ENCODE peak calls at places on chromosome 10, in nine cellular contexts. One of them, this sample, is unnamed.
A peak's percentile ranks its signal among the peaks of the same experiment; 100 is the strongest.

GRCh38 chr10:75137533-75138438 is 26.3 kb downstream of the SAMD8 start:
- DNase-seq in AG08396: peak; percentile 50
- DNase-seq in NB4: peak; percentile 50
- DNase-seq in cardiac muscle cell: peak; percentile 7
- DNase-seq in fibroblast of the aortic adventitia: peak; percentile 67
- DNase-seq in activated T-cell treated with anti-CD3 and anti-CD28 coated beads for 48 hours: peak; percentile 15
- DNase-seq in NCI-H1694 treated with DMSO at 0.1 percent for 48 hours: no peak
- DNase-seq in occipital lobe: no peak
- DNase-seq in mucosa of descending colon: no peak
- DNase-seq in this sample: no peak

GRCh38 chr10:52316005-52316404 is 1.9 kb downstream of the DKK1 start:
- DNase-seq in cardiac muscle cell: no peak
- DNase-seq in activated T-cell treated with anti-CD3 and anti-CD28 coated beads for 48 hours: no peak
- DNase-seq in mucosa of descending colon: no peak
- DNase-seq in NCI-H1694 treated with DMSO at 0.1 percent for 48 hours: no peak
- DNase-seq in AG08396: no peak
- DNase-seq in occipital lobe: no peak
- DNase-seq in fibroblast of the aortic adventitia: peak; percentile 27
- DNase-seq in NB4: no peak
- DNase-seq in this sample: no peak

GRCh38 chr10:43209064-43209455 is 57.8 kb downstream of the RASGEF1A start:
- DNase-seq in activated T-cell treated with anti-CD3 and anti-CD28 coated beads for 48 hours: no peak
- DNase-seq in occipital lobe: no peak
- DNase-seq in NB4: no peak
- DNase-seq in AG08396: no peak
- DNase-seq in mucosa of descending colon: peak; percentile 6
- DNase-seq in fibroblast of the aortic adventitia: no peak
- DNase-seq in NCI-H1694 treated with DMSO at 0.1 percent for 48 hours: no peak
- DNase-seq in cardiac muscle cell: no peak
- DNase-seq in this sample: no peak

GRCh38 chr10:110522365-110522988 is 24.8 kb downstream of the DUSP5 start:
- DNase-seq in occipital lobe: no peak
- DNase-seq in NB4: no peak
- DNase-seq in fibroblast of the aortic adventitia: peak; percentile 37
- DNase-seq in NCI-H1694 treated with DMSO at 0.1 percent for 48 hours: no peak
- DNase-seq in activated T-cell treated with anti-CD3 and anti-CD28 coated beads for 48 hours: no peak
- DNase-seq in mucosa of descending colon: no peak
- DNase-seq in AG08396: no peak
- DNase-seq in cardiac muscle cell: no peak
- DNase-seq in this sample: no peak

GRCh38 chr10:72106154-72106849 is 18.0 kb upstream of the SPOCK2 start:
- DNase-seq in activated T-cell treated with anti-CD3 and anti-CD28 coated beads for 48 hours: no peak
- DNase-seq in mucosa of descending colon: no peak
- DNase-seq in AG08396: no peak
- DNase-seq in NCI-H1694 treated with DMSO at 0.1 percent for 48 hours: no peak
- DNase-seq in fibroblast of the aortic adventitia: no peak
- DNase-seq in cardiac muscle cell: no peak
- DNase-seq in occipital lobe: no peak
- DNase-seq in NB4: no peak
- DNase-seq in this sample: no peak

GRCh38 chr10:72466018-72466417 is 111.3 kb upstream of the DNAJB12 start:
- DNase-seq in AG08396: no peak
- DNase-seq in NCI-H1694 treated with DMSO at 0.1 percent for 48 hours: no peak
- DNase-seq in activated T-cell treated with anti-CD3 and anti-CD28 coated beads for 48 hours: no peak
- DNase-seq in NB4: no peak
- DNase-seq in fibroblast of the aortic adventitia: no peak
- DNase-seq in mucosa of descending colon: no peak
- DNase-seq in cardiac muscle cell: no peak
- DNase-seq in occipital lobe: no peak
- DNase-seq in this sample: no peak

GRCh38 chr10:35635576-35635975 is 6.5 kb downstream of the FZD8 start:
- DNase-seq in occipital lobe: peak; percentile 43
- DNase-seq in mucosa of descending colon: no peak
- DNase-seq in NCI-H1694 treated with DMSO at 0.1 percent for 48 hours: peak; percentile 80
- DNase-seq in AG08396: peak; percentile 67
- DNase-seq in NB4: peak; percentile 52
- DNase-seq in cardiac muscle cell: peak; percentile 81
- DNase-seq in activated T-cell treated with anti-CD3 and anti-CD28 coated beads for 48 hours: peak; percentile 6
- DNase-seq in fibroblast of the aortic adventitia: peak; percentile 88
- DNase-seq in this sample: peak; percentile 59

GRCh38 chr10:120012566-120012965 is 120.0 kb downstream of the SEC23IP start:
- DNase-seq in NCI-H1694 treated with DMSO at 0.1 percent for 48 hours: no peak
- DNase-seq in mucosa of descending colon: no peak
- DNase-seq in activated T-cell treated with anti-CD3 and anti-CD28 coated beads for 48 hours: no peak
- DNase-seq in NB4: no peak
- DNase-seq in AG08396: no peak
- DNase-seq in occipital lobe: no peak
- DNase-seq in fibroblast of the aortic adventitia: no peak
- DNase-seq in cardiac muscle cell: no peak
- DNase-seq in this sample: no peak

GRCh38 chr10:77406764-77407430 is 230.7 kb downstream of the KCNMA1 start:
- DNase-seq in NB4: no peak
- DNase-seq in NCI-H1694 treated with DMSO at 0.1 percent for 48 hours: no peak
- DNase-seq in mucosa of descending colon: no peak
- DNase-seq in activated T-cell treated with anti-CD3 and anti-CD28 coated beads for 48 hours: no peak
- DNase-seq in occipital lobe: no peak
- DNase-seq in fibroblast of the aortic adventitia: no peak
- DNase-seq in cardiac muscle cell: no peak
- DNase-seq in AG08396: no peak
- DNase-seq in this sample: no peak

GRCh38 chr10:80497187-80498038 is 40.3 kb upstream of the SH2D4B start:
- DNase-seq in fibroblast of the aortic adventitia: peak; percentile 94
- DNase-seq in NB4: peak; percentile 80
- DNase-seq in activated T-cell treated with anti-CD3 and anti-CD28 coated beads for 48 hours: no peak
- DNase-seq in mucosa of descending colon: peak; percentile 51
- DNase-seq in AG08396: no peak
- DNase-seq in occipital lobe: no peak
- DNase-seq in cardiac muscle cell: no peak
- DNase-seq in NCI-H1694 treated with DMSO at 0.1 percent for 48 hours: no peak
- DNase-seq in this sample: no peak

GRCh38 chr10:86733260-86733671 is 23.2 kb upstream of the BMPR1A start:
- DNase-seq in NCI-H1694 treated with DMSO at 0.1 percent for 48 hours: no peak
- DNase-seq in occipital lobe: peak; percentile 11
- DNase-seq in AG08396: peak; percentile 26
- DNase-seq in NB4: no peak
- DNase-seq in activated T-cell treated with anti-CD3 and anti-CD28 coated beads for 48 hours: no peak
- DNase-seq in mucosa of descending colon: no peak
- DNase-seq in fibroblast of the aortic adventitia: peak; percentile 57
- DNase-seq in cardiac muscle cell: peak; percentile 91
- DNase-seq in this sample: no peak

GRCh38 chr10:129914960-129915359 is 49.1 kb downstream of the EBF3 start:
- DNase-seq in activated T-cell treated with anti-CD3 and anti-CD28 coated beads for 48 hours: no peak
- DNase-seq in NCI-H1694 treated with DMSO at 0.1 percent for 48 hours: no peak
- DNase-seq in cardiac muscle cell: no peak
- DNase-seq in fibroblast of the aortic adventitia: no peak
- DNase-seq in NB4: no peak
- DNase-seq in AG08396: no peak
- DNase-seq in occipital lobe: no peak
- DNase-seq in mucosa of descending colon: no peak
- DNase-seq in this sample: no peak

GRCh38 chr10:44405038-44405437 is 20.1 kb upstream of the CXCL12 start:
- DNase-seq in occipital lobe: no peak
- DNase-seq in cardiac muscle cell: no peak
- DNase-seq in mucosa of descending colon: no peak
- DNase-seq in NB4: no peak
- DNase-seq in activated T-cell treated with anti-CD3 and anti-CD28 coated beads for 48 hours: no peak
- DNase-seq in fibroblast of the aortic adventitia: no peak
- DNase-seq in NCI-H1694 treated with DMSO at 0.1 percent for 48 hours: no peak
- DNase-seq in AG08396: no peak
- DNase-seq in this sample: no peak

GRCh38 chr10:10792681-10793080 is 225.0 kb upstream of the CELF2 start:
- DNase-seq in NB4: no peak
- DNase-seq in AG08396: peak; percentile 39
- DNase-seq in occipital lobe: no peak
- DNase-seq in NCI-H1694 treated with DMSO at 0.1 percent for 48 hours: no peak
- DNase-seq in fibroblast of the aortic adventitia: peak; percentile 97
- DNase-seq in activated T-cell treated with anti-CD3 and anti-CD28 coated beads for 48 hours: no peak
- DNase-seq in cardiac muscle cell: peak; percentile 84
- DNase-seq in mucosa of descending colon: no peak
- DNase-seq in this sample: peak; percentile 18

GRCh38 chr10:1025684-1026083 is at the start of gene IDI2:
- DNase-seq in mucosa of descending colon: no peak
- DNase-seq in AG08396: no peak
- DNase-seq in NCI-H1694 treated with DMSO at 0.1 percent for 48 hours: no peak
- DNase-seq in NB4: no peak
- DNase-seq in occipital lobe: no peak
- DNase-seq in fibroblast of the aortic adventitia: no peak
- DNase-seq in cardiac muscle cell: no peak
- DNase-seq in activated T-cell treated with anti-CD3 and anti-CD28 coated beads for 48 hours: no peak
- DNase-seq in this sample: no peak

GRCh38 chr10:43138757-43139241 is 554 bp downstream of the CSGALNACT2 start:
- DNase-seq in occipital lobe: no peak
- DNase-seq in AG08396: peak; percentile 54
- DNase-seq in activated T-cell treated with anti-CD3 and anti-CD28 coated beads for 48 hours: peak; percentile 55
- DNase-seq in fibroblast of the aortic adventitia: peak; percentile 62
- DNase-seq in mucosa of descending colon: no peak
- DNase-seq in NB4: peak; percentile 62
- DNase-seq in NCI-H1694 treated with DMSO at 0.1 percent for 48 hours: peak; percentile 30
- DNase-seq in cardiac muscle cell: peak; percentile 39
- DNase-seq in this sample: peak; percentile 56

GRCh38 chr10:80407836-80408197 is 534 bp upstream of the PRXL2A start:
- DNase-seq in AG08396: no peak
- DNase-seq in NCI-H1694 treated with DMSO at 0.1 percent for 48 hours: no peak
- DNase-seq in fibroblast of the aortic adventitia: no peak
- DNase-seq in NB4: no peak
- DNase-seq in activated T-cell treated with anti-CD3 and anti-CD28 coated beads for 48 hours: peak; percentile 60
- DNase-seq in occipital lobe: peak; percentile 32
- DNase-seq in cardiac muscle cell: no peak
- DNase-seq in mucosa of descending colon: peak; percentile 74
- DNase-seq in this sample: peak; percentile 18

GRCh38 chr10:76649723-76650127 is 987.9 kb downstream of the KCNMA1 start:
- DNase-seq in occipital lobe: no peak
- DNase-seq in NB4: no peak
- DNase-seq in fibroblast of the aortic adventitia: peak; percentile 89
- DNase-seq in NCI-H1694 treated with DMSO at 0.1 percent for 48 hours: no peak
- DNase-seq in activated T-cell treated with anti-CD3 and anti-CD28 coated beads for 48 hours: no peak
- DNase-seq in mucosa of descending colon: peak; percentile 50
- DNase-seq in cardiac muscle cell: no peak
- DNase-seq in AG08396: peak; percentile 36
- DNase-seq in this sample: no peak